ENCODE peak calls at places on chromosomes 2 and 18, in eight cellular contexts. M is SK-N-SH, A is hepatocyte, K is MM.1S, O is PC-3, P is HCT116, D is GM23338, V is OCI-LY7. T is an unnamed sample.

GRCh38 chr18:10036479-10036878 is 122.7 kb downstream of the VAPA start:
- DNase-seq in M (no peak), A (no peak), K (no peak), O (no peak), P (no peak), D (no peak), V (no peak), T (no peak)

GRCh38 chr18:79664525-79665125 is 15.0 kb upstream of the CTDP1 start:
- DNase-seq in M (no peak), A (peak; percentile 51), K (no peak), O (peak; percentile 92), P (no peak), D (no peak), V (no peak), T (peak; percentile 84)

GRCh38 chr2:185208261-185208660 is 530.3 kb upstream of the FSIP2 start:
- DNase-seq in M (peak; percentile 21), A (peak; percentile 73), K (no peak), O (peak; percentile 70), P (peak; percentile 45), D (peak; percentile 83), V (peak; percentile 8), T (no peak)

GRCh38 chr2:15189236-15189635 is 371.9 kb downstream of the NBAS start:
- DNase-seq in M (no peak), A (no peak), K (no peak), O (no peak), P (no peak), D (peak; percentile 56), V (no peak), T (no peak)

GRCh38 chr2:182973441-182974352 is 64.6 kb downstream of the NCKAP1 start:
- DNase-seq in M (no peak), A (no peak), K (peak; percentile 56), O (no peak), P (no peak), D (no peak), V (no peak), T (no peak)

GRCh38 chr2:178700922-178701342 is 106.3 kb downstream of the TTN start:
- DNase-seq in M (peak; percentile 30), A (peak; percentile 14), K (peak; percentile 48), O (peak; percentile 62), P (peak; percentile 15), D (peak; percentile 77), V (peak; percentile 36), T (no peak)

GRCh38 chr2:26059542-26059941 is 25.7 kb downstream of the RAB10 start:
- DNase-seq in M (no peak), A (no peak), K (no peak), O (no peak), P (no peak), D (no peak), V (no peak), T (no peak)

GRCh38 chr2:190533968-190534309 is 583 bp downstream of the NEMP2 start:
- DNase-seq in M (no peak), A (peak; percentile 43), K (peak; percentile 56), O (no peak), P (no peak), D (no peak), V (peak; percentile 71), T (no peak)

GRCh38 chr18:31268985-31269406 is 49.0 kb upstream of the DSG1 start:
- DNase-seq in M (no peak), A (no peak), K (no peak), O (peak; percentile 42), P (no peak), D (no peak), V (no peak), T (no peak)

GRCh38 chr2:44570149-44570678 is 208.5 kb downstream of the CAMKMT start:
- DNase-seq in M (no peak), A (no peak), K (peak; percentile 7), O (no peak), P (no peak), D (no peak), V (no peak), T (no peak)

GRCh38 chr2:42328148-42328833 is 32.7 kb downstream of the COX7A2L start:
- DNase-seq in M (no peak), A (peak; percentile 34), K (peak; percentile 39), O (peak; percentile 48), P (peak; percentile 7), D (peak; percentile 35), V (peak; percentile 60), T (no peak)

GRCh38 chr2:9247786-9248185 is 41.2 kb downstream of the ASAP2 start:
- DNase-seq in M (peak; percentile 81), A (no peak), K (no peak), O (no peak), P (no peak), D (no peak), V (no peak), T (no peak)

GRCh38 chr2:230694241-230694640 is 18.4 kb upstream of the CAB39 start:
- DNase-seq in M (no peak), A (no peak), K (no peak), O (peak; percentile 58), P (no peak), D (no peak), V (no peak), T (peak; percentile 87)

GRCh38 chr2:47309952-47310800 is 92.8 kb upstream of the MSH2 start:
- DNase-seq in M (no peak), A (peak; percentile 84), K (peak; percentile 97), O (no peak), P (no peak), D (peak; percentile 15), V (peak; percentile 18), T (peak; percentile 99)

GRCh38 chr18:49827996-49828395 is 14.7 kb upstream of the ACAA2 start:
- DNase-seq in M (no peak), A (no peak), K (no peak), O (no peak), P (no peak), D (no peak), V (no peak), T (no peak)
- H3K9me2 ChIP-seq in M (no peaks in the 10 kb centered on the region), A (no peaks in the 10 kb centered on the region), K (no peaks in the 10 kb centered on the region), O (no peaks in the 10 kb centered on the region), P (no peaks in the 10 kb centered on the region), D (no peaks in the 10 kb centered on the region), V (no peaks in the 10 kb centered on the region), T (no peaks in the 10 kb centered on the region)

DNA sequence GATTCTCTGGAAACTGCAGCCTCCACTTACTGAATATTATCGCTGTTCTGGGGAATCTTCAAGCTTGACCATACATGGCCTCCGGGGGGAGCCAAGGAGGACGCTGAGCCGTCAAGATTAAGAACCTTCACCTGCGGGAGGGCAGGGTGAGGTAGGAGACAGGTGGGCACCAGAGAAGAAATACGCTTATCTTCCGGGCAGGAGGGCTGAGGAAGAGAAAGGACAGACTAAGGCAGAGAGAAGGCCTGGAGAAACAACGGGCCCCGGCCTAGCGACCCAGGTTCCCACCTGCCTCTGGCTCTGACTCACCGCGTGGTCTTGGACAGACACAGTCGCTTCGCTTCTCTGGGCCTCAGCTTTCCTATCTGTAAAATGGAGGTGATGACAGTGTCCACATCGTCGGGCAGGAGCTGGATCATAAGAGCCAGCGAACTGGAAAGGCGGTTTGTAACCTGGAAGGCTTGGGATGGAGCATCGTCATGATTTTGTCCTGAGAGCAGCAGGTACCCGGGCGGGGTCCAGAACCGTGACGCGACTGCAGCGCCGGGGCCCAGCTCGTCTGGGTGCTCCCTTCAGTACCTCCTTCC is 659 bp downstream of the ZNF142 start:
- DNase-seq in M (peak; percentile 63), A (peak; percentile 77), K (peak; percentile 85), O (peak; percentile 76), P (peak; percentile 66), D (peak; percentile 90), V (peak; percentile 79), T (peak; percentile 49)
- H3K27ac ChIP-seq in M (peak overlapping the region; percentile 53), A (peak overlapping the region; percentile 65), K (peak overlapping the region; percentile 56), O (peak overlapping the region; percentile 61), P (peak overlapping the region; percentile 70), D (peak overlapping the region; percentile 81), V (peak overlapping the region; percentile 55), T (peak overlapping the region; percentile 42)

GRCh38 chr2:227474406-227474805 is 2.5 kb downstream of the AGFG1 start:
- DNase-seq in M (no peak), A (no peak), K (no peak), O (peak; percentile 82), P (no peak), D (no peak), V (no peak), T (peak; percentile 85)

GRCh38 chr2:227473019-227473461 is 1.1 kb downstream of the AGFG1 start:
- DNase-seq in M (no peak), A (no peak), K (no peak), O (peak; percentile 34), P (no peak), D (peak; percentile 70), V (no peak), T (no peak)

GRCh38 chr2:227471924-227472264 is at the start of gene AGFG1:
- DNase-seq in M (peak; percentile 96), A (peak; percentile 88), K (peak; percentile 82), O (peak; percentile 84), P (peak; percentile 50), D (peak; percentile 83), V (peak; percentile 80), T (peak; percentile 63)

GRCh38 chr2:227477291-227477690 is 5.3 kb downstream of the AGFG1 start:
- DNase-seq in M (no peak), A (no peak), K (no peak), O (peak; percentile 24), P (no peak), D (no peak), V (no peak), T (no peak)

GRCh38 chr2:227472265-227473018 is 486 bp downstream of the AGFG1 start:
- DNase-seq in M (peak; percentile 88), A (peak; percentile 81), K (peak; percentile 44), O (peak; percentile 12), P (no peak), D (peak; percentile 36), V (peak; percentile 61), T (no peak)
- TF ChIP-seq CTCF in M (no peak), A (no peak), K (no peak), O (no peak), P (no peak), D (no peak), V (no peak), T (no peak)

DNA sequence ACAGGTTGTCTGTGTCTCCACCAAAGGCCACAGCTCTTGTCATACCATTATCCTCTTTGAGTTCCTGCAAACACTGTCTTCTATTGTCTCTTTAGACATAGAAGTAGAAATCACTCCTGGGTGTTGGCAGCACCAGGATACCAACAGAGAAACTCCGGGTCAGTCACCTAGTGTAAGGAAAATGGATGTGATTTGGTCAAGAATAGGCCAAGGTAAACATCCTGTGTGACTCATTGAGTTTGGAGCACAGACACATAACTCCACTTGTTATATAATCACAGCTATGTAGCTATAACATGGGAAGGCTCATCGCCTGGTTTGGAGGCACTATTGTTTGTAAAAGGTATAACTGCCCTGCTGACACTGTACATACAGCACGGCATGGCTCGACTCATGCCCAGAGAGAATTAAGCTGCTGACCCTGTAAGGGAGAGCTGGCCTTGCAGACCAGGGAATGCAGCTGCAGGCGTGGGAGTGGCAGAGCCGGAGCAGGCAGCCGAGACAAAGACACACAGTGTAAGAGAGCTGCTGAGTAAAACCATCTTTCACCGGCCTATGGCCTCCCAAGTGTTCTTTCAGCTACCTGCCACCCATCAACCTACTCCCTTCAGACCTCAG is 3.4 kb upstream of the TXNL1 start:
- DNase-seq in M (no peak), A (no peak), K (no peak), O (peak; percentile 65), P (no peak), D (no peak), V (no peak), T (no peak)
- H3K9me2 ChIP-seq in M (no peaks in the 10 kb centered on the region), A (no peaks in the 10 kb centered on the region), K (no peaks in the 10 kb centered on the region), O (no peaks in the 10 kb centered on the region), P (no peaks in the 10 kb centered on the region), D (no peaks in the 10 kb centered on the region), V (no peaks in the 10 kb centered on the region), T (no peaks in the 10 kb centered on the region)

T was measured in PC-9.